ENCODE peak calls at places on chromosomes 13 and 19, in eight cellular contexts. L is Panc1, C is cardiac muscle cell, S is breast epithelium, Y is heart right ventricle, Z is thyroid gland, Q is AG04450, U is retinal pigment epithelial cell. N is an unnamed sample.

GRCh38 chr13:47184311-47184710 is 287.5 kb upstream of the HTR2A start:
- DNase-seq in Z (no peak), L (no peak), U (no peak), S (no peak), C (peak; percentile 54), Q (no peak), Y (no peak), N (no peak)

GRCh38 chr19:31109626-31110025 is 239.6 kb downstream of the TSHZ3 start:
- DNase-seq in L (no peak), C (no peak), Z (no peak), Y (no peak), S (no peak), U (no peak), Q (no peak), N (no peak)

GRCh38 chr19:2113436-2114211 is 16.9 kb downstream of the IZUMO4 start:
- DNase-seq in Y (no peak), U (no peak), Z (no peak), C (no peak), Q (no peak), L (no peak), S (no peak), N (no peak)

GRCh38 chr13:109922518-109922917 is 136.1 kb upstream of the IRS2 start:
- DNase-seq in Z (no peak), C (no peak), Q (no peak), S (no peak), Y (no peak), U (no peak), L (no peak), N (no peak)

GRCh38 chr19:22806418-22806817 is 22.5 kb upstream of the ZNF99 start:
- DNase-seq in C (no peak), U (no peak), L (no peak), Q (no peak), Z (no peak), S (no peak), Y (no peak), N (no peak)

GRCh38 chr13:34640179-34640929 is 301.7 kb upstream of the NBEA start:
- DNase-seq in Q (no peak), L (no peak), Z (no peak), U (no peak), Y (no peak), C (no peak), S (no peak), N (no peak)

GRCh38 chr19:50711196-50711595 is 8.4 kb downstream of the SHANK1 start:
- DNase-seq in Q (no peak), Z (no peak), L (no peak), U (no peak), C (no peak), S (no peak), Y (no peak), N (no peak)

GRCh38 chr19:16327911-16328823 is 3.5 kb downstream of the KLF2 start:
- DNase-seq in U (no peak), S (no peak), C (peak; percentile 97), Y (peak; percentile 78), L (no peak), Z (peak; percentile 48), Q (peak; percentile 69), N (no peak)

GRCh38 chr19:2226840-2227360 is 9.2 kb downstream of the PLEKHJ1 start:
- DNase-seq in Q (no peak), L (no peak), U (no peak), Y (no peak), Z (no peak), C (no peak), S (no peak), N (no peak)

GRCh38 chr19:31674503-31675186 is 325.4 kb upstream of the TSHZ3 start:
- DNase-seq in C (peak; percentile 64), L (no peak), Q (no peak), S (no peak), U (no peak), Z (no peak), Y (no peak), N (no peak)

GRCh38 chr19:3655402-3656072 is 28.9 kb upstream of the CACTIN start:
- DNase-seq in C (peak; percentile 87), S (no peak), U (peak; percentile 66), Z (no peak), L (no peak), Y (no peak), Q (peak; percentile 87), N (peak; percentile 74)

GRCh38 chr13:110758195-110758594 is 44.7 kb downstream of the ING1 start:
- DNase-seq in U (peak; percentile 37), Z (no peak), L (no peak), C (peak; percentile 49), S (no peak), Y (no peak), Q (no peak), N (no peak)

GRCh38 chr19:38649305-38650179 is 2.1 kb downstream of the ACTN4 start:
- DNase-seq in S (peak; percentile 58), L (no peak), C (no peak), Q (no peak), Y (no peak), U (no peak), Z (peak; percentile 81), N (no peak)

GRCh38 chr19:35040826-35041547 is 534 bp upstream of the HPN start:
- DNase-seq in Q (no peak), Y (peak; percentile 94), L (no peak), Z (peak; percentile 93), U (no peak), C (peak; percentile 78), S (peak; percentile 88), N (no peak)

GRCh38 chr13:23399254-23399796 is 34.2 kb downstream of the SACS start:
- DNase-seq in C (no peak), S (no peak), L (no peak), Z (no peak), Q (no peak), Y (no peak), U (no peak), N (no peak)

DNA sequence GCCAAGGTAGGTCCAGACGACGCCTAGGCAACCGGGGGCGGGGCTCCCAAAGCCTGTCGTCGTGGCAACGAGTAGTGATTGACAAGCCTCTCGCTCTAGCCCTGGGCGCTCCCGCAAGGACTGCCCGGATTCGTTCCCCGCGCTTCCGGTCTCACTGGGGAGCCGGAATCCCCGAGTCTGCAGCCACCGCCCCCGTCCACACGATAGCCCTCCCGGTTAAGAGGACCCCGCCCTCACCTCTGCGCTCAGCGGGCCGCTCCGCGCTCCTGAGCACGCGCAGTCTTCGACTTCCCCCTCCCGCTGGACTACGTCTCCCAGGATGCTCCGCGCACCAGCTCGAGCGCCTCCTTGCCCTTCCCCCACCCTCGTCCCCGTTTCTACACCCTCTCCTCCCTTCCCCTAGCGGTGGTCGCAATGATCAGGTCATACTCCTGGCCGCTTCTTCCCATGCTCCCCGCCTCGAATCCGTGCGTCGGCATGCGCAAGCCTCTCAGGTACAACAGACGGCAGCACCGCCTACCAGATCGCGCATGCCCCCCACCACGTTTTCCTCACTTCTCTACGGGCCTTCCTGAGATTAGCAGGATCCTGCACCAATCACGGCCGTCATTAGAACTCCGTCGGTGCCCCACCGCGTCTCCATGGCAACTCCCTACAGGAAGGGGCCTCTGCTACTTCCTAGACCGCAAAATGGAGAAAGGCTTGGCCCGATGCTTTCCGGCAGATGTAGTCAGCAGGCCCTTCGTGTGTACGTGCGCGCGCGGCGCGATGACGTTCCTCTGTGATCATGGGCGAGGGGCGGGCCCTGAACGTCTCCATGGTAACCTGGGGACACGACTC is at the start of gene MZF1:
- DNase-seq in C (peak; percentile 100), U (peak; percentile 100), Y (peak; percentile 100), Z (peak; percentile 100), S (peak; percentile 99), Q (peak; percentile 100), L (peak; percentile 98), N (no peak)
- TF ChIP-seq CTCF in C (no peak), U (no peak), Y (peak; percentile 16), Z (peak; percentile 8), S (peak; percentile 66), Q (peak; percentile 25), L (no peak), N (no peak)

GRCh38 chr19:19386373-19386869 is 19.1 kb upstream of the GATAD2A start:
- DNase-seq in S (no peak), C (no peak), L (no peak), Z (no peak), U (no peak), Y (no peak), Q (no peak), N (no peak)
- TF ChIP-seq CTCF in S (no peak), C (peak; percentile 32), L (no peak), Z (no peak), U (peak; percentile 36), Y (peak; percentile 25), Q (peak; percentile 32), N (peak; percentile 12)

GRCh38 chr19:40578442-40578908 is 1.8 kb downstream of the SHKBP1 start:
- DNase-seq in Y (peak; percentile 47), U (no peak), S (no peak), Z (no peak), C (peak; percentile 57), L (no peak), Q (no peak), N (no peak)

GRCh38 chr19:40575326-40575725 is 1.3 kb upstream of the SHKBP1 start:
- DNase-seq in Y (no peak), C (no peak), Z (no peak), S (no peak), L (no peak), Q (no peak), U (no peak), N (no peak)

GRCh38 chr19:40576181-40576584 is 490 bp upstream of the SHKBP1 start:
- DNase-seq in Y (no peak), S (no peak), C (no peak), Z (peak; percentile 12), Q (no peak), U (no peak), L (no peak), N (peak; percentile 63)

GRCh38 chr19:40580619-40581018 is 3.9 kb downstream of the SHKBP1 start:
- DNase-seq in L (no peak), Q (no peak), S (no peak), U (no peak), C (no peak), Z (no peak), Y (no peak), N (no peak)

GRCh38 chr19:40576585-40577451 is at the start of gene SHKBP1:
- DNase-seq in Y (peak; percentile 96), Z (peak; percentile 94), U (peak; percentile 69), C (peak; percentile 97), S (peak; percentile 94), L (no peak), Q (peak; percentile 86), N (peak; percentile 99)
- TF ChIP-seq CTCF in Y (no peak), Z (no peak), U (no peak), C (no peak), S (no peak), L (no peak), Q (no peak), N (no peak)

GRCh38 chr19:19109601-19110000 is 28.7 kb downstream of the TMEM161A start:
- DNase-seq in Y (no peak), L (no peak), Q (peak; percentile 7), U (no peak), C (peak; percentile 25), S (no peak), Z (no peak), N (no peak)

GRCh38 chr19:19113040-19113541 is 25.2 kb downstream of the TMEM161A start:
- DNase-seq in U (no peak), S (no peak), Z (no peak), Y (no peak), L (no peak), C (peak; percentile 70), Q (peak; percentile 46), N (no peak)

GRCh38 chr19:19111967-19112580 is 26.2 kb downstream of the TMEM161A start:
- DNase-seq in L (no peak), S (no peak), U (no peak), C (no peak), Z (peak; percentile 61), Q (no peak), Y (no peak), N (no peak)

GRCh38 chr19:19111138-19111835 is 27.0 kb downstream of the TMEM161A start:
- DNase-seq in Q (no peak), Z (no peak), U (no peak), Y (no peak), S (no peak), C (no peak), L (no peak), N (no peak)

GRCh38 chr19:19110410-19111137 is 27.7 kb downstream of the TMEM161A start:
- DNase-seq in L (no peak), S (no peak), Q (no peak), Z (no peak), U (no peak), Y (no peak), C (peak; percentile 30), N (no peak)
- TF ChIP-seq CTCF in L (no peak), S (no peak), Q (peak; percentile 38), Z (no peak), U (peak; percentile 42), Y (peak; percentile 55), C (peak; percentile 42), N (no peak)

N was measured in D721Med.